ENCODE peak calls at places on chromosome 10, in six cellular contexts. Z is ascending aorta, D is heart right ventricle, C is mammary epithelial cell, A is heart left ventricle, G is suprapubic skin. H is an unnamed sample.

GRCh38 chr10:115539142-115539762 is 446.1 kb downstream of the ATRNL1 start:
- DNase-seq in A (no peak), G (no peak), C (no peak), D (no peak), Z (no peak), H (no peak)

GRCh38 chr10:119131512-119132240 is 27.8 kb downstream of the DENND10 start:
- DNase-seq in D (no peak), G (no peak), Z (no peak), C (no peak), A (no peak), H (peak; percentile 33)

GRCh38 chr10:122461367-122461728 is at the start of gene HTRA1:
- DNase-seq in G (no peak), C (peak; percentile 70), A (peak; percentile 89), D (peak; percentile 86), Z (peak; percentile 88), H (peak; percentile 64)

GRCh38 chr10:71004676-71005075 is 116.3 kb upstream of the PCBD1 start:
- DNase-seq in C (no peak), A (no peak), D (no peak), G (no peak), Z (no peak), H (no peak)

GRCh38 chr10:32131388-32131787 is 75.2 kb upstream of the KIF5B start:
- DNase-seq in A (no peak), D (no peak), Z (no peak), G (no peak), C (no peak), H (no peak)

GRCh38 chr10:88932539-88933256 is 19.9 kb downstream of the ACTA2 start:
- DNase-seq in D (no peak), G (no peak), C (peak; percentile 84), Z (peak; percentile 87), A (peak; percentile 62), H (peak; percentile 65)

GRCh38 chr10:91054325-91054724 is 133.4 kb upstream of the ANKRD1 start:
- DNase-seq in C (no peak), G (no peak), D (no peak), A (no peak), Z (no peak), H (no peak)

GRCh38 chr10:30466466-30466865 is 32.5 kb downstream of the MAP3K8 start:
- DNase-seq in A (no peak), C (no peak), G (no peak), Z (no peak), D (no peak), H (no peak)

GRCh38 chr10:96747734-96748550 is 27.6 kb upstream of the PIK3AP1 start:
- DNase-seq in D (no peak), Z (no peak), C (peak; percentile 15), G (no peak), A (no peak), H (no peak)

GRCh38 chr10:48607356-48608278 is 2.7 kb upstream of the ARHGAP22 start:
- DNase-seq in G (no peak), Z (peak; percentile 52), A (no peak), D (no peak), C (no peak), H (peak; percentile 23)

GRCh38 chr10:75430000-75430763 is 1.2 kb upstream of the LRMDA start:
- DNase-seq in Z (peak; percentile 70), G (no peak), C (peak; percentile 77), D (peak; percentile 67), A (peak; percentile 76), H (peak; percentile 67)

GRCh38 chr10:22628309-22628708 is 86.1 kb downstream of the PIP4K2A start:
- DNase-seq in D (no peak), C (no peak), G (no peak), A (no peak), Z (no peak), H (no peak)

GRCh38 chr10:14451341-14451740 is 120.6 kb upstream of the FRMD4A start:
- DNase-seq in Z (no peak), A (no peak), C (no peak), G (no peak), D (no peak), H (no peak)

GRCh38 chr10:33749809-33750208 is 415.3 kb upstream of the NRP1 start:
- DNase-seq in D (no peak), A (peak; percentile 69), G (no peak), Z (no peak), C (no peak), H (no peak)

GRCh38 chr10:66746711-66747110 is 179.1 kb upstream of the LRRTM3 start:
- DNase-seq in C (peak; percentile 12), D (no peak), A (no peak), G (no peak), Z (no peak), H (no peak)

GRCh38 chr10:14056545-14057332 is 274.0 kb downstream of the FRMD4A start:
- DNase-seq in D (no peak), A (no peak), Z (no peak), C (no peak), G (no peak), H (no peak)

GRCh38 chr10:82429302-82429701 is 554.3 kb downstream of the NRG3 start:
- DNase-seq in Z (no peak), C (no peak), D (no peak), G (no peak), A (no peak), H (no peak)

GRCh38 chr10:26777686-26778085 is 80.2 kb downstream of the PDSS1 start:
- DNase-seq in D (no peak), Z (no peak), C (no peak), G (no peak), A (no peak), H (no peak)

GRCh38 chr10:71359364-71360046 is 37.2 kb upstream of the CDH23 start:
- DNase-seq in A (peak; percentile 23), D (no peak), C (no peak), Z (no peak), G (no peak), H (no peak)

GRCh38 chr10:106086391-106086790 is 1078.1 kb downstream of the SORCS1 start:
- DNase-seq in Z (no peak), C (no peak), A (no peak), D (no peak), G (no peak), H (no peak)

GRCh38 chr10:127996586-127996985 is 89.7 kb downstream of the PTPRE start:
- DNase-seq in G (no peak), D (peak; percentile 41), Z (peak; percentile 62), C (no peak), A (no peak), H (no peak)

GRCh38 chr10:107498983-107499382 is 334.5 kb upstream of the SORCS1 start:
- DNase-seq in D (no peak), G (no peak), C (no peak), Z (no peak), A (no peak), H (no peak)

DNA sequence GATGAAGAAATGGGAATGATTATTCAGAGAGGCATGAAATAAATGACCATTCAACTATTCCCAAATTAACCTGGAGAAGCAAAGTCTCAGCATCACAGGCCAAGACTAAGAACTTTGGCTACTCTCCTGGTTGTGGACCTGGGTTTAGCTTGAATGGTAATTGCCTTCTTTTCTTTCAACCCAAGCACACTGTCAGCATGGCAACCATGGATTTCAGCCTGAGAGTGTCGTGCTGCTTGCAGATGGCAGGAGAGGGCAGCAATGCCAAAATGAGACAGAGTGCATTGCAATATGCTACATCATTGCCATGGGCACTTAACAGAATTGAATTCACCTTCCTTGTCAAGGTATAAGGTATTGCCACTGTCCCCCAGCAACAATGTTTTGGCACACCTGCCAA is 767.2 kb downstream of the REEP3 start:
- DNase-seq in Z (no peak), A (no peak), D (no peak), G (no peak), C (no peak), H (no peak)
- TF ChIP-seq CTCF in Z (no peak), A (no peak), D (no peak), G (no peak), C (no peak), H (no peak)

GRCh38 chr10:103431902-103432301 is 20.3 kb downstream of the CALHM2 start:
- DNase-seq in C (no peak), A (no peak), D (no peak), G (no peak), Z (no peak), H (no peak)

GRCh38 chr10:103429647-103430046 is 22.5 kb downstream of the CALHM2 start:
- DNase-seq in A (no peak), D (no peak), Z (no peak), G (no peak), C (no peak), H (no peak)

GRCh38 chr10:103428989-103429643 is 23.1 kb downstream of the CALHM2 start:
- DNase-seq in C (no peak), G (no peak), Z (no peak), D (no peak), A (no peak), H (no peak)

GRCh38 chr10:103433858-103434257 is 18.3 kb downstream of the CALHM2 start:
- DNase-seq in D (peak; percentile 47), A (peak; percentile 51), C (no peak), G (no peak), Z (no peak), H (peak; percentile 60)

GRCh38 chr10:103427866-103428265 is 24.3 kb downstream of the CALHM2 start:
- DNase-seq in D (no peak), Z (no peak), G (no peak), A (no peak), C (no peak), H (no peak)
- H3K36me3 ChIP-seq in D (peaks cover 93% of the 10 kb centered on the region), Z (peaks cover 41% of the 10 kb centered on the region), G (peaks cover 87% of the 10 kb centered on the region), A (peaks cover 97% of the 10 kb centered on the region), C (peaks cover 49% of the 10 kb centered on the region), H (peaks cover 42% of the 10 kb centered on the region)

DNA sequence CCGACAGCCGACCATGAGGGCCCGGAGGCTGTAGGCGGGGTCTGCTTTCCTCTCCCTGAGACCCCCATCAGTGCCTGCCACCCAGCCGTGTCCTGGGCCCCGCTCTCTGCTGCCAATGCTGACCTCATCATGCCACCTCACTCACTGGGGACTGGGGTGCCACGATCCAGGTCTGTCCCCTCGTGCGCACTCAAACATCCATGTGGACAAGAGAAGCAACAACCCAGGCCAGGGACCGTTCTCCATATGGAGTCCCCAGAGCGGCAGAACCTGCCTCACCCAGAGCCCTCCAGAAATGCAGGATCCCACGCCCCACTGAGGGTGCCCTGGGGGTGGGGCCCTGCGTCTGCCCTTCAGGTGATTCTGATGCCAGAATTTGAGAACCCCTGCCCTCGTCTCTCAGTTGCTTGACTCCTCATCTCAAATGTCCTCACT is 210.0 kb upstream of the PPP2R2D start:
- DNase-seq in Z (no peak), D (no peak), G (no peak), A (no peak), C (no peak), H (no peak)
- H3K27me3 ChIP-seq in Z (no peaks in the 10 kb centered on the region), D (peaks cover 21% of the 10 kb centered on the region), G (peaks cover 14% of the 10 kb centered on the region), A (no peaks in the 10 kb centered on the region), C (no peaks in the 10 kb centered on the region), H (no peaks in the 10 kb centered on the region)

DNA sequence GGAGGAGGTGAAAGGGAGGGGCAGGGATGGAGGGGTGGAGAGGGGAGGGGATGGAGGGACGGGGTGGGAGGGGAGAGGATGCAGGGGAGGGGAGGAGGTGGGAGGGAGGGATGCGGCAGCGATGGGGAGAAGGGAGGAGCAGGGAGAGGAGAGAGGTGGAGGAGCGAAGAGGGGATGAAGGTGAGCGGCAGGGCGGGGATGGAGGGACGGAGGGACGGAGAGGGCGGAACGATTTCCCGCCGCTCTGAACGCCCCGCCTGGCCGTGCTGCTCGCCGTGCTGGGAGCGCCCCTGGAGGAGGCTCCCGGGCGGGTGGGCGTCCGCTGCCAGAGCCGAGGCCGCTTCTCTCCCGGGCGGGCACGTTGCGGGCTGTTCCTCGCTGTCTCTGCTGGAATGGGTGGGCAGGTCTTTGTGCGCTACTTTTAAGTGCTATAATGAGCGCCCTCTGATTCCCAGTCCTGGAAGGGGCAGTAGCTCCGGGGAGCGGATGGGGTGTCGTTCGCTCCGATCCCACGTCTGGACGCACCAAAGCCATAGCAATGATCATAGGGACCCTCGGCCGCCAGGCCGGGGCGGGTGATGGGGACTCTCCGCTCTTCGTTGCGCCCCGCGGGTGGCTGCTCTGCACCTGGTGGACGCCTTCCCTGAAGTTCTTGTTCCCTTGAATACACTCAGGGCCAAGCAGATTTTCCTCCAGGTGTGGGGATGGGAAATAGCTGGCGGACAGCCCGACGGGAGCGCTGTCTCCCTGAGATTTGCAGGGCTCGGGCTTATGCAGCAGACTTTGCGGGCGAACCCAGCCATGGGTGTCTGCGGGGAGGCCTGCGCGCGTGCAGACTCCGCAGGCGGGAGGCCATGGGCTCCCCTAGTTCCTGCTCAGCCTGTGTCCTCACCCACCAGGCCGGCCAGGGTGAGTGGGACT is 81.1 kb upstream of the CPXM2 start:
- DNase-seq in A (no peak), C (no peak), G (no peak), Z (no peak), D (no peak), H (peak; percentile 25)
- TF ChIP-seq CTCF in A (no peak), C (no peak), G (no peak), Z (no peak), D (no peak), H (no peak)

H was measured in lung.